ENCODE peak calls at places on chromosomes 2 and 18, in eight cellular contexts. B, Z, U, A, S, E, X and D are unnamed samples.

GRCh38 chr18:63860536-63860930 is 27.0 kb upstream of the SERPINB2 start:
- DNase-seq in U (no peak), Z (no peak), B (no peak), S (no peak), A (no peak), E (no peak), X (no peak), D (no peak)

GRCh38 chr2:240186191-240186725 is 45.8 kb upstream of the OTOS start:
- DNase-seq in E (no peak), B (no peak), A (no peak), Z (no peak), S (no peak), U (no peak), X (no peak), D (no peak)

GRCh38 chr2:142041105-142041504 is 89.7 kb downstream of the LRP1B start:
- DNase-seq in U (no peak), S (no peak), X (no peak), E (no peak), Z (no peak), A (no peak), B (peak; percentile 15), D (peak; percentile 33)

GRCh38 chr2:83817511-83817910 is 641.6 kb downstream of the SUCLG1 start:
- DNase-seq in B (peak; percentile 5), Z (no peak), E (no peak), A (peak; percentile 6), X (no peak), S (no peak), U (no peak), D (no peak)

GRCh38 chr2:218569661-218570500 is 1.2 kb downstream of the CNOT9 start:
- DNase-seq in S (no peak), X (no peak), E (no peak), Z (no peak), U (peak; percentile 14), A (peak; percentile 85), B (peak; percentile 39), D (peak; percentile 32)

GRCh38 chr2:132978840-132979239 is 308.8 kb upstream of the LYPD1 start:
- DNase-seq in A (no peak), U (no peak), X (no peak), B (no peak), S (no peak), E (no peak), Z (no peak), D (no peak)

GRCh38 chr2:14781148-14781547 is 148.6 kb downstream of the LRATD1 start:
- DNase-seq in A (no peak), E (no peak), X (no peak), U (no peak), B (no peak), S (no peak), Z (no peak), D (no peak)

GRCh38 chr18:55839350-55839749 is 251.4 kb upstream of the TCF4 start:
- DNase-seq in A (no peak), E (no peak), U (no peak), S (no peak), Z (no peak), X (no peak), B (peak; percentile 84), D (peak; percentile 26)

GRCh38 chr2:68721482-68722071 is 13.0 kb upstream of the ARHGAP25 start:
- DNase-seq in X (no peak), U (no peak), Z (no peak), A (no peak), B (no peak), S (no peak), E (no peak), D (no peak)

GRCh38 chr2:29314816-29315571 is 199.8 kb downstream of the CLIP4 start:
- DNase-seq in S (no peak), E (no peak), Z (no peak), U (no peak), B (peak; percentile 12), X (no peak), A (no peak), D (peak; percentile 36)

GRCh38 chr2:65279756-65280155 is 52.1 kb downstream of the ACTR2 start:
- DNase-seq in Z (no peak), A (no peak), U (no peak), B (no peak), E (no peak), S (no peak), X (no peak), D (no peak)

GRCh38 chr2:19351914-19352697 is 6.3 kb downstream of the OSR1 start:
- DNase-seq in Z (no peak), U (no peak), A (no peak), E (no peak), B (no peak), S (peak; percentile 59), X (no peak), D (no peak)

GRCh38 chr2:128311755-128312341 is 6.8 kb downstream of the HS6ST1 start:
- DNase-seq in E (no peak), U (no peak), A (no peak), X (no peak), S (peak; percentile 48), Z (no peak), B (no peak), D (no peak)

GRCh38 chr2:165950438-165950837 is 3.1 kb downstream of the TTC21B start:
- DNase-seq in E (no peak), A (no peak), X (no peak), Z (no peak), B (no peak), U (no peak), S (no peak), D (no peak)

GRCh38 chr2:165953655-165954606 is at the start of gene TTC21B:
- DNase-seq in E (peak; percentile 96), X (peak; percentile 72), U (peak; percentile 92), A (peak; percentile 97), S (peak; percentile 96), Z (peak; percentile 90), B (peak; percentile 94), D (peak; percentile 96)

GRCh38 chr2:165952600-165953210 is 871 bp downstream of the TTC21B start:
- DNase-seq in Z (no peak), S (no peak), A (peak; percentile 66), X (no peak), B (no peak), E (no peak), U (no peak), D (no peak)

GRCh38 chr2:165953306-165953654 is 296 bp downstream of the TTC21B start:
- DNase-seq in E (no peak), A (no peak), B (no peak), X (no peak), S (no peak), U (no peak), Z (no peak), D (no peak)

DNA sequence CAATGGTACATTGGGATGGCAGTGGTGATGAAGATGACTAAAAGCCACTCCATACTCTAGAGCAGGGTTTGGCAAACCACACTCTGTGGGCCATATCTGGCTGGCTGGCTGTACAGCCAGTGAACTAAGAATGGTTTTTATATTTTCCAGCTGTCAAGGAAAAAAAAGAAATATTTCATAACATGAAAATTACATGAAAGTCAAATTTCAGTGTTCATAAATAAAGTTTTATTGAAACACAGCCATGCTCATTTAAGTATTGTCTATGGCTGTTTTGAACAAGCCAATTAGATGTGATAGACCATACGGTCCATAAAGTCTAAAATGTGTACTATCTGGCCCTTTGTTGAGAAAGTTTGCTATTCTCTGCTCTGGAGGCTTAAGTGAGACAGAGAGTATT is 1.5 kb downstream of the TTC21B start:
- DNase-seq in U (no peak), Z (no peak), A (no peak), E (no peak), B (no peak), X (no peak), S (no peak), D (no peak)
- H3K4me3 ChIP-seq in U (peak overlapping the region; percentile 77), Z (no peak overlapping the region), A (no peak overlapping the region), E (peak overlapping the region; percentile 96), B (no peak overlapping the region), X (peak overlapping the region; percentile 76), S (peak overlapping the region; percentile 80), D (no peak overlapping the region)

DNA sequence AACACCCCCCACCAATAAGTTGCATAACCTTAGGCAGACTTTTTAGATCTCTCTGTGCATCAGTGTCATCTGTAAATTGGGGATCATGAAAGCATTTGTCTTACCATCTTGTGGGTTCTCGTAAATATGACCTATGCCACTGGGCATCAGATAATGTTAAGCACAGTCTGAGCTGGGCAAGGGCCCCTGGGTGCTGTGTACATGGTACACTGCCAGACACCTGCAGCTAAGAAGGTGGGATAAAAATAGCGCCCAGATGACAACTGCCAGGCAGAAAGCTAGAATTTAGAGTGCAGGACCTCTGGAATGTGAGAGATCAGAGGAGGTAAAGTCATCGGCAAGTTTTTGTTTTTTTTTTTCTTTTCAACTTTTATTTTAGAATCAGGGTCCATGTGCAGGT is 53.8 kb upstream of the CYRIA start:
- DNase-seq in X (no peak), B (no peak), A (no peak), U (no peak), S (no peak), E (no peak), Z (no peak), D (no peak)
- H3K4me3 ChIP-seq in X (no peak overlapping the region), B (no peak overlapping the region), A (no peak overlapping the region), U (no peak overlapping the region), S (no peak overlapping the region), E (no peak overlapping the region), Z (no peak overlapping the region), D (no peak overlapping the region)

DNA sequence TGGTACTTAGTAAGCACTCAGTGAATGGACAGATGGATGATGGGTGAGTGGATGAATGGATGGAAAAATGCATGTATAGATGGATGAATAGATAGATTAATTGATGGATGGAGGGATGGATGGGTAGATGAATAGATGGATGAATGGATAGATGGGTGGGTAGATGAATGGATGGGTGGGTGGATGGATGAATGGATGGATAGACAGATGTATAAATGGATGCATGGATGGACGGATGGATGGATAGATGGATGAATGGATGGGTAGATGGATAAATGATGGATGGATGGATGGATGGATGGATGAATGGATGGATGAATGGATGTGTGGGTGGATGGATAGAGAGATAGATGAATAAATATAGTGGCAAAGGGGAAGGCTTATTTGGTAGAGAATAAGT is 83.6 kb downstream of the ACOXL start:
- DNase-seq in A (no peak), U (no peak), S (no peak), Z (no peak), X (no peak), E (no peak), B (no peak), D (no peak)
- H3K4me3 ChIP-seq in A (no peak overlapping the region), U (no peak overlapping the region), S (no peak overlapping the region), Z (no peak overlapping the region), X (no peak overlapping the region), E (no peak overlapping the region), B (no peak overlapping the region), D (no peak overlapping the region)

DNA sequence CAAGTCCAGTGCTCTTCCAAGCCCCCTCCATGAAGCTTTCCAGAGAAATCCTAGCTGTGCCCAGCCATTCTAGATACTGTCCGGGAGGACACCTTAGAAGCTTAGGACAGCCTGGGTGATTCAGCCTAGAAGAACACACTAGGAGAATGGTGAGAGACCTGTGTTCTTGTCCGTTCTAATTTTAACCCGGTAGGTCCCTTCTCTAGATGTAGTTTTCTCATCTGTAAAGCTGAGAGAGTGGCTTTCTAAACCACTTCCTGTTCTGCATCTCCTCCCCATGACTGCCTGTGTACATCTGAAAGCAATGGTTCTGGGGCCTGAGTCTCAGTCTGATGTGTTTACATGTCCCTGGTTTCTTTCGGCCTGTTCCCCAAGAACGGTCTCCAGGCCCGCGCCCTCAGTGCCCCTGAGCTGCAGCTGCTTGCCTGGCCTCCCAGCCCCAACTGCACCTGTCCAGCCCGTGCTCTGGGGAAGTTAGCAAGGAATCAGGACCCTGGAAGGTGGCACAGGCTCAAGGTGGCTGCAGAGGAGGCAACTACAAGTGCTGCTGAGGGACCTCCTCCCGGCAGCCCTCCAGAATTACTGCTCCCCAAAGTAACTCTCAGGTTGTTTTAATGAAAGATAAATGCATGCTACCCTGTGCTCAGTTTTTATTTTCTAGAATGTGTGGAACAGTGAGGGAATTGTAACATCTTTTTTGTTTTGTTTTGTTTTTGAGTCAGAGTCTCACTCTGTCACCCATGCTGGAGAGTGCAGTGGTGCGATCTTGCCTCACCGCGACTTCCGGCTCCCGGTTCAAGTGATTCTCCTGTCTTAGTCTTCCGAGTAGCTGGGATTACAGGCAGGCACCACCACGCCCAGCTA is 105.9 kb downstream of the LBH start:
- DNase-seq in Z (no peak), S (no peak), B (peak; percentile 38), A (no peak), E (no peak), X (no peak), U (no peak), D (no peak)
- H3K4me3 ChIP-seq in Z (no peak overlapping the region), S (no peak overlapping the region), B (no peak overlapping the region), A (no peak overlapping the region), E (no peak overlapping the region), X (no peak overlapping the region), U (no peak overlapping the region), D (no peak overlapping the region)